ENCODE peak calls at places on chromosomes 2 and 18, in six cellular contexts. I, R, V, K, C and P are unnamed samples.

GRCh38 chr18:76491436-76491800 is 3.6 kb downstream of the ZNF516 start:
- DNase-seq in I (peak), R (no peak), V (peak), K (peak), C (peak), P (peak)

GRCh38 chr2:43024515-43024962 is 201.9 kb downstream of the ZFP36L2 start:
- DNase-seq in I (peak), R (peak), V (peak), K (peak), C (peak), P (peak)

GRCh38 chr2:216110620-216111019 is 1.5 kb downstream of the XRCC5 start:
- DNase-seq in I (no peak), R (no peak), V (peak), K (no peak), C (no peak), P (no peak)

GRCh38 chr2:150154308-150154797 is 333.1 kb downstream of the RND3 start:
- DNase-seq in I (no peak), R (no peak), V (no peak), K (no peak), C (no peak), P (no peak)

GRCh38 chr2:234989183-234989701 is 37.4 kb downstream of the SH3BP4 start:
- DNase-seq in I (peak), R (peak), V (no peak), K (no peak), C (peak), P (no peak)

GRCh38 chr2:74576151-74576755 is 21.7 kb downstream of the DOK1 start:
- DNase-seq in I (no peak), R (no peak), V (no peak), K (peak), C (no peak), P (no peak)

GRCh38 chr2:73946215-73946614 is 19.5 kb downstream of the DGUOK start:
- DNase-seq in I (no peak), R (no peak), V (no peak), K (no peak), C (no peak), P (no peak)

GRCh38 chr2:129233751-129234406 is 745.6 kb upstream of the RAB6C start:
- DNase-seq in I (no peak), R (no peak), V (no peak), K (no peak), C (no peak), P (no peak)

GRCh38 chr2:150280255-150280654 is 207.2 kb downstream of the RND3 start:
- DNase-seq in I (peak), R (no peak), V (peak), K (peak), C (no peak), P (no peak)

GRCh38 chr2:227493524-227493923 is 21.6 kb downstream of the AGFG1 start:
- DNase-seq in I (no peak), R (no peak), V (no peak), K (no peak), C (no peak), P (no peak)

GRCh38 chr2:20490300-20491181 is 43.7 kb downstream of the RHOB start:
- DNase-seq in I (no peak), R (no peak), V (no peak), K (peak), C (peak), P (no peak)

GRCh38 chr2:23009545-23010149 is 375.3 kb upstream of the KLHL29 start:
- DNase-seq in I (peak), R (peak), V (peak), K (peak), C (peak), P (no peak)

GRCh38 chr2:191929288-191929687 is 82.4 kb upstream of the CAVIN2 start:
- DNase-seq in I (no peak), R (no peak), V (no peak), K (no peak), C (no peak), P (no peak)

GRCh38 chr2:5140367-5140766 is 551.8 kb upstream of the SOX11 start:
- DNase-seq in I (no peak), R (no peak), V (peak), K (no peak), C (no peak), P (no peak)

GRCh38 chr18:35691625-35692024 is 110.1 kb downstream of the GALNT1 start:
- DNase-seq in I (no peak), R (no peak), V (no peak), K (no peak), C (no peak), P (no peak)
- H3K4me3 ChIP-seq in I (no peak), R (no peak), V (no peak), K (no peak), C (no peak), P (no peak)

GRCh38 chr2:18009891-18010290 is 131.4 kb downstream of the KCNS3 start:
- DNase-seq in I (no peak), R (no peak), V (no peak), K (no peak), C (no peak), P (no peak)
- H3K4me3 ChIP-seq in I (no peak), R (no peak), V (no peak), K (no peak), C (no peak), P (no peak)

GRCh38 chr18:79463424-79463960 is 67.8 kb downstream of the NFATC1 start:
- DNase-seq in I (no peak), R (no peak), V (no peak), K (no peak), C (no peak), P (no peak)

GRCh38 chr18:79469309-79469708 is 73.6 kb downstream of the NFATC1 start:
- DNase-seq in I (no peak), R (no peak), V (no peak), K (no peak), C (no peak), P (no peak)

GRCh38 chr18:79466591-79466990 is 70.9 kb downstream of the NFATC1 start:
- DNase-seq in I (no peak), R (no peak), V (no peak), K (no peak), C (no peak), P (no peak)

GRCh38 chr18:79467126-79467525 is 71.4 kb downstream of the NFATC1 start:
- DNase-seq in I (no peak), R (no peak), V (no peak), K (no peak), C (no peak), P (no peak)

GRCh38 chr18:79465392-79465991 is 69.8 kb downstream of the NFATC1 start:
- DNase-seq in I (peak), R (no peak), V (no peak), K (no peak), C (no peak), P (no peak)
- H3K4me3 ChIP-seq in I (no peak), R (peak), V (no peak), K (no peak), C (no peak), P (no peak)

GRCh38 chr18:41323044-41323443 is 632.0 kb upstream of the PIK3C3 start:
- DNase-seq in I (no peak), R (no peak), V (peak), K (peak), C (no peak), P (no peak)
- H3K4me3 ChIP-seq in I (no peak), R (no peak), V (no peak), K (no peak), C (no peak), P (no peak)

GRCh38 chr2:18297536-18298058 is 262.9 kb downstream of the RDH14 start:
- DNase-seq in I (no peak), R (no peak), V (no peak), K (no peak), C (no peak), P (no peak)
- H3K4me3 ChIP-seq in I (no peak), R (no peak), V (no peak), K (no peak), C (no peak), P (no peak)

DNA sequence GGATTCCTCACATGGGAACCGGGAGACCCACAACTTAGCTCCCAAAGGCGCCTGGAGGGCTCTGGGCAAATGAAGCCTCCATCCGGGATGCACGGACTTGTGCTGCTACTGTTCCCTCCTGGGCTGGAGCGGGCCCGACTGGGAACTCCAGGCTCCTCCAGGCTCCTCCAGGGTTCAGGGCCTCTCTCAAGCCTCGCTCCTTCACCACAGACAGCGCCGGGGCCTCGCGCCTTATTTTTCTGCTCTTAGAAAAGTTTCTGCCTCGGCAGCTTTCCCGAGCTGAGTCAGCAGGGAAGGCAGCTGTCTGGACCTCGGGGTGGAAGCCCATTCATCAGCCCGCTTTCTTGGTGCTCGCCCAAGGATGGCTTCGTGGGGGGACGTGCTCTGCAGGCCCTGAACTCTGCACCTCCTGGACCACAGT is 13.0 kb upstream of the TEX51 start:
- DNase-seq in I (no peak), R (no peak), V (no peak), K (peak), C (peak), P (no peak)
- H3K4me3 ChIP-seq in I (peak), R (peak), V (peak), K (no peak), C (peak), P (no peak)

GRCh38 chr2:174338626-174339570 is 4.1 kb downstream of the SP9 start:
- DNase-seq in I (no peak), R (no peak), V (peak), K (no peak), C (no peak), P (peak)
- H3K4me3 ChIP-seq in I (no peak), R (no peak), V (no peak), K (no peak), C (no peak), P (no peak)

GRCh38 chr2:240588006-240588655 is 1.6 kb downstream of the CAPN10 start:
- DNase-seq in I (no peak), R (no peak), V (no peak), K (no peak), C (peak), P (no peak)
- H3K4me3 ChIP-seq in I (peak), R (no peak), V (peak), K (no peak), C (peak), P (peak)

DNA sequence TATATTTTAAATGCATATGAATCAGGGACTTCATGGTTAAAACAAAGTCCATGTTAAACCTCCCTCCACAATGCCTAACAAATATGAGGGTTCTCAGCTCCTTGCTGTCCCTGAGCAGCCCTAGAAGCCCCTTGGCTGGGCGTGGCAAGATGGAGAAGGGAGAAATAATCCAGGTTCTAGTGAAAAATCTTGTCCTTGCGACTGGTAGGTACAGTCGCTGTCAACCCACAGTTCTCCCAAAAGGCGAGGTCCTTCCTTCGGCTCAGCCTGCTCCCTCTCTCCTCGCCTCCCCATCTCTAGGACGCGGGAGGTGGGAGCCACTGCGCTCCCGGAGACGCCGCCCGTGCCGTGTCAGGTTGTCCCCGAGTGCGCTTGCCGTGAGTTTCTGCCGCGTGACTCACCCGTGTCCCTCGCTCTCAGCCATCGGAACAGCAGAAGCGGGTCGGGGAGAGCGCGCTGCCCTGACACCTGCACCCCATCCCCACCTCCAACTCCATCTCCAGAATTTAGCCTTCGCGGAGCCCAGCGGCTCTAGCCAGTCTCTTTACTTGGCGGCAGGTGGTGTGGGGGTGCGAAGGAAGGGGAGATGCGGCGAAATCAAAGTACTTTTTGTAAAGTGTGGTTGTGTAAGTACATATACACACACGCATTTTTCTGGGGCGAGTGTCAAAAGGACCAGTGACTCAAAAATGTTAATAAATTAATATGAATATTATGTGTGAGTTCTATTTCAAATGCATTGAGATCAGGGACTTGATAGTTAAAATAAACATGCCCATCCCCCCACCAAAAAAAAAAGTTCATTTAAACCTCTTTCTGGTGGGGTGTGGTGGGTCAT is 65.1 kb upstream of the TMEM17 start:
- DNase-seq in I (no peak), R (peak), V (no peak), K (no peak), C (peak), P (no peak)
- H3K4me3 ChIP-seq in I (peak), R (peak), V (peak), K (peak), C (no peak), P (no peak)